ENCODE peak calls at places on chromosome 10, in ten cellular contexts. H, I, J, P, K, N, Q, A, Z and E are unnamed samples. For H3K4me1 and H3K36me3, the result is how much of the 10 kb centered on the place peaks cover.

GRCh38 chr10:98858525-98858924 is 377.1 kb downstream of the HPSE2 start:
- DNase-seq in H (peak), I (peak), Z (no peak), Q (no peak), P (peak), K (peak), A (no peak), N (no peak), J (peak), E (no peak)

GRCh38 chr10:132928261-132928660 is 14.1 kb downstream of the CFAP46 start:
- DNase-seq in K (no peak), N (no peak), I (no peak), Q (no peak), P (no peak), A (no peak), H (no peak), J (no peak), Z (no peak), E (no peak)

GRCh38 chr10:72691470-72692056 is 380 bp upstream of the MCU start:
- DNase-seq in I (no peak), A (no peak), J (no peak), K (no peak), Q (no peak), H (peak), N (no peak), P (peak), Z (no peak), E (no peak)

GRCh38 chr10:130341325-130341724 is 205.1 kb downstream of the GLRX3 start:
- DNase-seq in P (no peak), A (no peak), I (no peak), H (no peak), K (no peak), N (no peak), J (peak), Q (no peak), Z (no peak), E (no peak)

GRCh38 chr10:53508197-53508596 is 735.6 kb upstream of the MBL2 start:
- DNase-seq in J (no peak), K (no peak), H (no peak), P (no peak), I (no peak), A (no peak), Q (no peak), N (peak), Z (no peak), E (no peak)

GRCh38 chr10:51524041-51524440 is 175.4 kb downstream of the CSTF2T start:
- DNase-seq in J (no peak), K (peak), N (no peak), I (peak), P (no peak), Z (no peak), H (no peak), A (no peak), Q (no peak), E (no peak)

GRCh38 chr10:85537561-85537960 is 829.0 kb downstream of the GRID1 start:
- DNase-seq in Q (no peak), J (no peak), I (no peak), Z (no peak), H (no peak), K (no peak), N (no peak), P (no peak), A (no peak), E (no peak)

GRCh38 chr10:132577350-132578005 is 39.9 kb downstream of the INPP5A start:
- DNase-seq in I (no peak), N (no peak), H (no peak), P (peak), J (peak), Z (no peak), A (no peak), Q (no peak), K (no peak), E (no peak)

GRCh38 chr10:59622320-59622901 is 87.2 kb downstream of the SLC16A9 start:
- DNase-seq in P (peak), I (peak), A (no peak), N (peak), Z (peak), J (peak), H (peak), K (peak), Q (peak), E (peak)

GRCh38 chr10:51343391-51343790 is 269.1 kb downstream of the PRKG1 start:
- DNase-seq in Q (no peak), K (no peak), H (no peak), A (no peak), P (no peak), N (no peak), I (no peak), Z (no peak), J (no peak), E (no peak)

GRCh38 chr10:22437620-22438588 is 92.6 kb downstream of the SPAG6 start:
- DNase-seq in Z (peak), N (peak), Q (no peak), H (no peak), I (no peak), K (peak), P (peak), A (peak), J (no peak), E (no peak)

GRCh38 chr10:133261726-133262325 is 14.8 kb downstream of the ADAM8 start:
- DNase-seq in N (no peak), Z (peak), A (peak), P (no peak), H (no peak), K (peak), J (peak), Q (peak), I (peak), E (peak)

GRCh38 chr10:120735773-120736371 is 115.3 kb upstream of the WDR11 start:
- DNase-seq in Q (no peak), K (peak), H (peak), J (peak), P (peak), Z (no peak), A (no peak), N (no peak), I (peak), E (no peak)

GRCh38 chr10:110775406-110775805 is 96.3 kb upstream of the PDCD4 start:
- DNase-seq in I (no peak), K (no peak), N (no peak), Q (no peak), A (no peak), P (no peak), H (no peak), J (no peak), Z (no peak), E (no peak)

GRCh38 chr10:118568327-118568848 is 27.1 kb downstream of the PRLHR start:
- DNase-seq in Q (no peak), I (peak), P (peak), J (peak), Z (peak), K (peak), A (peak), H (peak), N (peak), E (peak)

GRCh38 chr10:11298116-11298515 is 280.4 kb downstream of the CELF2 start:
- DNase-seq in Q (no peak), H (no peak), N (no peak), J (no peak), P (no peak), I (peak), Z (no peak), A (no peak), K (no peak), E (no peak)

GRCh38 chr10:132111871-132112341 is 46.2 kb downstream of the JAKMIP3 start:
- DNase-seq in Q (no peak), I (no peak), K (no peak), N (no peak), P (no peak), Z (peak), A (no peak), J (no peak), H (no peak), E (peak)

GRCh38 chr10:129888784-129889616 is 75.1 kb downstream of the EBF3 start:
- DNase-seq in A (peak), P (no peak), N (peak), H (no peak), Z (peak), K (peak), Q (peak), J (peak), I (peak), E (peak)

GRCh38 chr10:133266056-133266795 is 10.4 kb downstream of the ADAM8 start:
- DNase-seq in K (no peak), J (no peak), N (no peak), P (no peak), A (no peak), Q (no peak), Z (no peak), H (no peak), I (no peak), E (no peak)

GRCh38 chr10:23338155-23338828 is 6.3 kb downstream of the C10orf67 start:
- DNase-seq in K (no peak), A (no peak), I (peak), J (no peak), Z (no peak), H (peak), P (peak), Q (no peak), N (no peak), E (no peak)

GRCh38 chr10:49138361-49138891 is 4.6 kb upstream of the FAM170B start:
- DNase-seq in H (no peak), A (no peak), Z (no peak), Q (peak), P (no peak), J (no peak), N (no peak), K (peak), I (peak), E (no peak)

GRCh38 chr10:14560274-14560673 is 214.4 kb downstream of the FAM107B start:
- DNase-seq in H (peak), P (no peak), Q (no peak), J (peak), N (no peak), Z (no peak), I (peak), K (peak), A (peak), E (no peak)

GRCh38 chr10:70191161-70191770 is 21.0 kb upstream of the SAR1A start:
- DNase-seq in N (no peak), I (no peak), H (no peak), Z (no peak), A (no peak), Q (no peak), J (no peak), P (no peak), K (no peak), E (no peak)

GRCh38 chr10:77230194-77230593 is 407.4 kb downstream of the KCNMA1 start:
- DNase-seq in J (no peak), P (no peak), A (no peak), I (peak), K (peak), N (no peak), Z (no peak), Q (no peak), H (no peak), E (no peak)

GRCh38 chr10:35453855-35454532 is 117.7 kb downstream of the CCNY start:
- DNase-seq in I (peak), Z (peak), K (peak), J (no peak), P (peak), H (no peak), Q (no peak), A (no peak), N (no peak), E (no peak)

GRCh38 chr10:67912330-67912946 is 28.0 kb downstream of the SIRT1 start:
- DNase-seq in P (no peak), H (no peak), Z (no peak), I (no peak), J (no peak), A (no peak), Q (no peak), N (no peak), K (no peak), E (no peak)

GRCh38 chr10:63115732-63116383 is 17.3 kb upstream of the NRBF2 start:
- DNase-seq in I (peak), A (no peak), Z (peak), H (no peak), J (peak), N (no peak), P (peak), Q (peak), K (peak), E (peak)

GRCh38 chr10:94402204-94403033 is at the start of gene TBC1D12:
- DNase-seq in J (peak), Q (peak), K (peak), I (peak), P (peak), Z (peak), H (peak), N (peak), A (no peak), E (peak)

GRCh38 chr10:101453791-101454718 is 100.1 kb downstream of the BTRC start:
- DNase-seq in Q (no peak), N (no peak), K (peak), J (no peak), P (no peak), H (no peak), Z (no peak), A (no peak), I (no peak), E (no peak)

GRCh38 chr10:69504576-69505250 is 53.4 kb downstream of the TSPAN15 start:
- DNase-seq in Q (no peak), N (no peak), H (no peak), P (no peak), K (no peak), Z (no peak), I (no peak), J (no peak), A (no peak), E (no peak)

GRCh38 chr10:14665865-14666857 is 108.5 kb downstream of the FAM107B start:
- DNase-seq in H (no peak), N (no peak), I (no peak), Z (no peak), P (no peak), K (no peak), Q (no peak), J (no peak), A (no peak), E (no peak)

GRCh38 chr10:46288601-46289206 is 1.9 kb downstream of the ANTXRL start:
- DNase-seq in P (no peak), A (no peak), N (no peak), K (no peak), J (no peak), H (no peak), Q (no peak), Z (no peak), I (no peak), E (no peak)

GRCh38 chr10:94524711-94525110 is 20.9 kb upstream of the HELLS start:
- DNase-seq in I (no peak), N (no peak), J (no peak), K (no peak), A (no peak), Z (no peak), P (no peak), Q (no peak), H (no peak), E (no peak)

DNA sequence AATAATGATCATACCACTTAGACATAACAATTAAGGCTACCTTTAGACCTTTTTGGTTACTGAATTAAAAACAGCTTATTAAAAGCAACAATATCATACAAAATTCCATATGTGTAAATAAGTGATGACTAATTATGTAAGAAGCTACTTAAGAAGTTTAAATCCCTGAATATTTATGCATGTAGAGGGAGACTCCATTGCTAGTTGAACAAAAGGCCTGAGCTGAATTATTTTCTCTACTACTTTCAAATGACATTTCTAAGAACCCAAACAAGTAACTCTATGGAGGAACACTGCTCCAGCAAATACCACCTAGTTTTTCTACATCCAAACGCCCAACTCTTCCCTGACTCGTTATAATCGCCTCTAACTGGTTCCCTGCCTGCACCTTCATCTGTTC is 31.5 kb downstream of the EPC1 start:
- DNase-seq in Q (no peak), P (no peak), A (no peak), J (no peak), I (no peak), Z (no peak), K (no peak), N (no peak), H (no peak), E (no peak)
- H3K4me1 ChIP-seq in Q (half or more), P (under half), A (half or more), J (under half), I (under half), Z (under half), K (under half), N (under half), H (under half), E (under half)

GRCh38 chr10:873020-873419 is 58.5 kb downstream of the LARP4B start:
- DNase-seq in K (no peak), Q (no peak), H (no peak), Z (no peak), N (no peak), I (no peak), A (no peak), P (no peak), J (peak), E (peak)
- H3K36me3 ChIP-seq in K (half or more), Q (under half), H (under half), Z (under half), N (half or more), I (under half), A (under half), P (half or more), J (under half), E (under half)

DNA sequence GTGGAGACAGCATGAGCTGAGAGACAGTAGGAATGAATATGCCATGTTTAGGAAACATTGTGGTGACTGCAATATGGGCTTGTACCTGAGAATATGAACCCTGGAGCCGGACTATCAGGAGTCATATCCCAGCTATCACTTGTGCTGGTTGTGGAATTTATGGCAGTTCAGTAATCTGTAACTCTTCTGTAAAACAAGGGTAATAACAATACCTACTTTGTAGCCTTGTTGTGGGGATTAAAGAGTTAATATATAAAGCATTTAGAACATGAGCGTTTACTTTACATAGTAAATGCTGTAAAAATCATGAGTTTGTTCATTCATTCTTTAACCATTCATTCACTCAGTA is 44.4 kb downstream of the EXOC6 start:
- DNase-seq in A (no peak), K (no peak), H (peak), Z (no peak), J (no peak), N (no peak), P (no peak), I (no peak), Q (no peak), E (no peak)
- H3K4me1 ChIP-seq in A (under half), K (under half), H (under half), Z (under half), J (under half), N (under half), P (under half), I (under half), Q (under half), E (under half)

GRCh38 chr10:122221958-122222357 is 49.1 kb upstream of the BTBD16 start:
- DNase-seq in Z (no peak), Q (no peak), P (no peak), K (no peak), H (no peak), N (no peak), J (no peak), A (no peak), I (no peak), E (no peak)
- H3K36me3 ChIP-seq in Z (under half), Q (under half), P (half or more), K (half or more), H (under half), N (under half), J (under half), A (under half), I (under half), E (half or more)

DNA sequence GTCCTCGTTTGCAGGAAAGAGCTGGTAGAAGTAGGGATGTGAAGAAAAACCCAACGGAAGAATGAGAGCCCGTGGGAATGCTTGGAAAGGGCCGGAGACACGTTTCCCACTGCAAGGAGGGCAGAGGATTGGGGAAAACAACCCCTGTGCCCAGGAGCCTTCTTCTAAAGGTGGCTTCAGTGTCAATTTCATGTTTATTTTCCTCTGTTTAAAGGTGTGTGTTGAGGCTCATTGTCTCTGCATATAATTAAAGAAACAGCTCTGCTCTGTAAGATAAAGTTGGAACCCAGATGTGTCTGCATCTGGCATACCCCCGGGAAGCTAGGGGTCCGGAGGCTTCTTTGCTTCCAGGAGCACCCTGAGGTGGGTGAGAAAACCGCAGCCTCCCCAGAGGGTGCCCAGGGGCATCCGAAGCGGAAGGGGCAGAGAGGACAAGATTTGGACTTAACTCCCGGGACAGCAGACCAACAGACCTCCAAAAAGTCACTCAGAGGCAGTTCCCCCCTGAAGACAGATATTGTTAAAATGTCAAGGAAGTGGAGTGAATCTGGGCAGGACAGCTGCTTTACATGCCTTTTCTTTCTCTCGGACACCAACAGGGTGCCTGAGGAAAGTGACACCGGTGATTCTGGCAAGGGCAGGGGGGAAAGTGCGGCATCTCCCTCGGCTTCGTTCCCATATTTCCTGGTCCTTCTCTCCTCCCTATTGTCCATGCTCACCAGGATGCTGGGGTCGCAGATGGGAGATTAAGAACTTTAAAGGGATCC is 8.6 kb upstream of the GATA3 start:
- DNase-seq in H (no peak), P (no peak), I (no peak), N (no peak), Z (no peak), A (no peak), K (no peak), J (no peak), Q (no peak), E (no peak)
- H3K4me1 ChIP-seq in H (under half), P (under half), I (under half), N (under half), Z (under half), A (half or more), K (under half), J (under half), Q (under half), E (under half)

DNA sequence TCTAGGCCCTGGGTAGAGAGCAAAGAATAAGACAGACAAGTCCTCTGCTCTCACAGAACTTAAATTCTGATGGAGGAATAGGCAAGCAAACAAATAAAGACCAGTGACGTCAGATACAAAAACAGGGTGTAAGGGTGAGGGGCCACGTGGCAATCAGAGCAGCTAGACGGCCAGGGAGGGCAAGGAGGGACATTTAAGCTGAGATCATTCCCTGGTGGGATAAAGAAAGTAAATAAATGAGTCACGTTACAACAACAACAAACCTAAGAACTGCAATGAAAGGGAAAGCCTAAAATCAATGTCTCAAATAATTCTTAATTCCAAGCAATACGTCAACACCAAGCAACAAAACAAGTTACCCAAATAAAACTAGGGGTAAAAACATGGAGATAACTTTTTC is 21.8 kb downstream of the STN1 start:
- DNase-seq in I (peak), K (peak), P (no peak), J (no peak), A (no peak), H (peak), N (no peak), Q (no peak), Z (no peak), E (no peak)
- H3K36me3 ChIP-seq in I (under half), K (under half), P (under half), J (under half), A (under half), H (under half), N (under half), Q (under half), Z (under half), E (under half)

GRCh38 chr10:124657806-124658205 is 86.4 kb downstream of the FAM53B start:
- DNase-seq in I (peak), Z (no peak), H (no peak), K (no peak), J (no peak), A (no peak), Q (no peak), N (no peak), P (no peak), E (peak)
- H3K4me1 ChIP-seq in I (under half), Z (under half), H (under half), K (under half), J (under half), A (half or more), Q (under half), N (under half), P (under half), E (under half)

DNA sequence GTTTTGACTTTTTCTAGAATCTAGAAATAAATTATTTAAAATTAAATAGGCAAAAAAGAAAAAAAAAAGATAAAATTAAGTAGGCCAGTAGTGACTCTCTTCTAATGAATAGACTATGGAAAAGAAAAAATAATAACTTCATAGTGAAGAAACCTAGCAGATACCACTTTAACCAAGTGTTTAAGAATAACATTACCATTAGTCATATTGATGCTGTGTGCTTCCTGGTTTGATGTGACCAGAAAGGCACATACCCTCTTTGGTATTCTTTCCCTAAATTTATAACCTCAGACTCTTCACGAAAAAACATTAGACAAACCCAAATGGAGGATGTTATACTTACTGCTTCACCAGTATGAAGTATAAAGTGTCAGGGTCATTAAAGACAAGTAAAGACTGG is 42.6 kb downstream of the KIF20B start:
- DNase-seq in P (no peak), Q (no peak), A (no peak), J (no peak), N (no peak), H (no peak), K (no peak), Z (no peak), I (peak), E (no peak)
- H3K36me3 ChIP-seq in P (under half), Q (under half), A (under half), J (under half), N (half or more), H (under half), K (under half), Z (under half), I (under half), E (under half)